ENCODE peak calls at places on chromosome 13, in nine cellular contexts. U is upper lobe of right lung; X is OCI-LY7; V is CD4-positive, alpha-beta memory T cell; F is fibroblast of lung; O is colonic mucosa; E is tibial artery; S is CD8-positive, alpha-beta T cell; M is CD8-positive, alpha-beta memory T cell. G is an unnamed sample.
A peak's percentile ranks its signal among the peaks of the same experiment; 100 is the strongest.

GRCh38 chr13:93535256-93535655 is 308.6 kb downstream of the GPC6 start:
- DNase-seq in F (peak; percentile 76), E (no peak), U (no peak), V (no peak), S (no peak), M (no peak), X (no peak), O (no peak), G (no peak)

GRCh38 chr13:78680611-78681010 is 21.7 kb upstream of the OBI1 start:
- DNase-seq in O (no peak), V (no peak), F (no peak), S (no peak), E (no peak), U (no peak), X (no peak), M (no peak), G (no peak)

GRCh38 chr13:108346376-108346775 is 76.9 kb downstream of the TNFSF13B start:
- DNase-seq in F (no peak), U (no peak), V (peak; percentile 15), O (no peak), S (peak; percentile 13), M (no peak), X (no peak), E (no peak), G (no peak)

GRCh38 chr13:58680115-58680514 is 1048.6 kb downstream of the PCDH17 start:
- DNase-seq in V (no peak), S (no peak), M (no peak), E (no peak), X (no peak), F (no peak), O (no peak), U (no peak), G (no peak)

GRCh38 chr13:108214511-108215383 is 589 bp downstream of the LIG4 start:
- DNase-seq in M (no peak), E (no peak), O (peak; percentile 19), F (no peak), S (no peak), V (no peak), U (peak; percentile 66), X (peak; percentile 44), G (peak; percentile 17)

GRCh38 chr13:43268632-43269031 is 245.2 kb downstream of the DNAJC15 start:
- DNase-seq in X (no peak), V (no peak), M (no peak), O (no peak), E (no peak), S (no peak), U (no peak), F (no peak), G (no peak)

GRCh38 chr13:84524586-84524985 is 642.3 kb upstream of the SLITRK1 start:
- DNase-seq in O (no peak), V (no peak), U (no peak), S (no peak), X (no peak), M (no peak), E (no peak), F (no peak), G (no peak)

GRCh38 chr13:102584423-102584822 is 12.4 kb upstream of the TPP2 start:
- DNase-seq in X (peak; percentile 28), E (no peak), V (no peak), M (no peak), F (no peak), S (no peak), U (no peak), O (no peak), G (no peak)

GRCh38 chr13:99379856-99380255 is 72.7 kb upstream of the GPR183 start:
- DNase-seq in U (no peak), F (no peak), V (no peak), M (no peak), X (no peak), E (no peak), S (no peak), O (no peak), G (no peak)

GRCh38 chr13:93814658-93815057 is 588.1 kb downstream of the GPC6 start:
- DNase-seq in O (no peak), E (no peak), F (no peak), M (no peak), X (no peak), U (no peak), V (no peak), S (no peak), G (no peak)

GRCh38 chr13:47111499-47111898 is 214.6 kb upstream of the HTR2A start:
- DNase-seq in M (no peak), U (no peak), O (no peak), V (no peak), X (no peak), E (no peak), S (no peak), F (no peak), G (no peak)

GRCh38 chr13:89910166-89910565 is 1437.3 kb upstream of the MIR17HG start:
- DNase-seq in V (no peak), S (no peak), M (no peak), F (no peak), O (no peak), E (no peak), X (no peak), U (no peak), G (peak; percentile 5)

GRCh38 chr13:23271331-23271730 is 90.6 kb downstream of the SGCG start:
- DNase-seq in O (no peak), U (no peak), S (no peak), M (no peak), X (no peak), V (no peak), F (no peak), E (no peak), G (no peak)

GRCh38 chr13:41649659-41650058 is 192.3 kb downstream of the RGCC start:
- DNase-seq in V (no peak), S (no peak), U (no peak), M (no peak), E (no peak), F (peak; percentile 36), X (peak; percentile 60), O (no peak), G (no peak)

GRCh38 chr13:28349901-28350654 is 144.8 kb downstream of the FLT1 start:
- DNase-seq in X (no peak), V (no peak), U (no peak), F (no peak), M (no peak), E (no peak), S (no peak), O (no peak), G (no peak)

GRCh38 chr13:38866649-38867048 is 124.0 kb downstream of the STOML3 start:
- DNase-seq in S (no peak), M (no peak), O (no peak), U (no peak), X (peak; percentile 1), V (no peak), E (no peak), F (no peak), G (no peak)

GRCh38 chr13:79966502-79966901 is 374.4 kb downstream of the SPRY2 start:
- DNase-seq in V (no peak), O (no peak), F (no peak), U (no peak), E (no peak), S (no peak), M (no peak), X (no peak), G (no peak)

GRCh38 chr13:71877280-71877653 is 10.3 kb upstream of the DACH1 start:
- DNase-seq in F (peak; percentile 8), U (no peak), X (no peak), V (no peak), E (no peak), S (no peak), O (no peak), M (no peak), G (no peak)

GRCh38 chr13:54875111-54875510 is 1846.5 kb downstream of the OLFM4 start:
- DNase-seq in X (no peak), M (no peak), E (no peak), F (no peak), U (no peak), O (no peak), S (no peak), V (no peak), G (no peak)

GRCh38 chr13:39407138-39407537 is 195.9 kb downstream of the LHFPL6 start:
- DNase-seq in F (no peak), X (no peak), V (no peak), S (no peak), E (no peak), O (no peak), M (no peak), U (no peak), G (no peak)

GRCh38 chr13:85665286-85665685 is 133.9 kb downstream of the SLITRK6 start:
- DNase-seq in X (no peak), M (no peak), U (no peak), V (no peak), O (no peak), S (no peak), F (peak; percentile 74), E (no peak), G (no peak)

GRCh38 chr13:71814806-71815205 is 52.2 kb downstream of the DACH1 start:
- DNase-seq in M (no peak), O (no peak), U (no peak), F (no peak), V (no peak), E (no peak), S (no peak), X (no peak), G (no peak)

GRCh38 chr13:97999653-98000052 is 46.2 kb downstream of the IPO5 start:
- DNase-seq in M (no peak), U (no peak), S (no peak), F (no peak), X (no peak), V (no peak), E (no peak), O (no peak), G (no peak)
- H3K36me3 ChIP-seq in M (peaks cover 23% of the 10 kb centered on the region), U (peaks cover 91% of the 10 kb centered on the region), S (peaks cover 36% of the 10 kb centered on the region), F (peaks cover 3% of the 10 kb centered on the region), X (peaks cover 81% of the 10 kb centered on the region), V (peaks cover 29% of the 10 kb centered on the region), E (peaks cover 93% of the 10 kb centered on the region), O (no peaks in the 10 kb centered on the region), G (peaks cover 100% of the 10 kb centered on the region)

DNA sequence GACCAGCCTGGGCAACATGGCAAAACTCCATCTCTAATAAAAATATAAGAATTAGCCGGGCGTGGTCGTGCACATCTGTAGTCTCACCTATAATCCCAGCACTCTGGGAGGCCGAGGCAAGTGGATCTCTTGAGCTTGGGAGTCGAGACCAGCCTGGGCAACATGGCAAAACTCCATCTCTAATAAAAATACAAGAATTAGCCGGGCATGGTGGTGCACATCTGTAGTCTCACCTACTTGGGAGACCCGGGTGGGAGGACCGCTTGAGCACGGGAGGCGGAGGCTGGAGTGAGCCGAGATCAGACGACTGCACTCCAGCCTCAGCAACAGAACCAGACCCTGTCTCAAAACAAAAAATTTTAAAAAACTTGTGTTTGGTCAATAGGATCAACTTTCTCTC is 7.7 kb downstream of the SLC25A30 start:
- DNase-seq in E (no peak), S (no peak), X (no peak), O (no peak), M (no peak), F (no peak), V (no peak), U (no peak), G (no peak)
- H3K36me3 ChIP-seq in E (peaks cover 55% of the 10 kb centered on the region), S (peaks cover 46% of the 10 kb centered on the region), X (no peaks in the 10 kb centered on the region), O (no peaks in the 10 kb centered on the region), M (peaks cover 22% of the 10 kb centered on the region), F (peaks cover 10% of the 10 kb centered on the region), V (peaks cover 25% of the 10 kb centered on the region), U (peaks cover 57% of the 10 kb centered on the region), G (no peaks in the 10 kb centered on the region)

GRCh38 chr13:95728957-95729356 is 52.0 kb downstream of the DNAJC3 start:
- DNase-seq in U (no peak), O (no peak), V (no peak), E (no peak), X (no peak), F (no peak), M (no peak), S (no peak), G (no peak)
- H3K36me3 ChIP-seq in U (peaks cover 7% of the 10 kb centered on the region), O (no peaks in the 10 kb centered on the region), V (no peaks in the 10 kb centered on the region), E (no peaks in the 10 kb centered on the region), X (no peaks in the 10 kb centered on the region), F (peaks cover 4% of the 10 kb centered on the region), M (no peaks in the 10 kb centered on the region), S (peaks cover 4% of the 10 kb centered on the region), G (no peaks in the 10 kb centered on the region)

GRCh38 chr13:91353494-91353893 is 6.0 kb downstream of the MIR17HG start:
- DNase-seq in S (no peak), V (no peak), M (no peak), X (peak; percentile 34), E (no peak), U (no peak), O (no peak), F (no peak), G (no peak)
- H3K36me3 ChIP-seq in S (no peaks in the 10 kb centered on the region), V (peaks cover 27% of the 10 kb centered on the region), M (peaks cover 30% of the 10 kb centered on the region), X (peaks cover 97% of the 10 kb centered on the region), E (peaks cover 51% of the 10 kb centered on the region), U (peaks cover 33% of the 10 kb centered on the region), O (no peaks in the 10 kb centered on the region), F (peaks cover 4% of the 10 kb centered on the region), G (no peaks in the 10 kb centered on the region)

G was measured in heart right ventricle.